ENCODE peak calls at places on chromosomes 3 and 15, in ten cellular contexts. One of them, this sample, is unnamed.

GRCh38 chr3:156633335-156633734 is 41.1 kb upstream of the TIPARP start:
- ATAC-seq in natural killer cell: no peak
- ATAC-seq in activated naive CD4-positive, alpha-beta T cell treated with anti-CD3 and anti-CD28 coated beads, Interleukin-2, amount 50 U/mL, for 72 hours: no peak
- ATAC-seq in pancreas: peak; percentile 93
- ATAC-seq in left colon: no peak
- ATAC-seq in A549: no peak
- ATAC-seq in stimulated activated naive CD8-positive, alpha-beta T cell treated with anti-CD3 and anti-CD28 coated beads, Interleukin-15, amount 100 ng/mL, for 72 hours: no peak
- ATAC-seq in foreskin keratinocyte: no peak
- ATAC-seq in WTC11: no peak
- ATAC-seq in activated CD8-positive, alpha-beta memory T cell treated with anti-CD3 and anti-CD28 coated beads, Interleukin-2, amount 10 ng/mL, durations not matched to agents 7 days and 5 days: no peak
- ATAC-seq in this sample: no peak

GRCh38 chr3:150407051-150407817 is 864 bp upstream of the TSC22D2 start:
- ATAC-seq in natural killer cell: no peak
- ATAC-seq in activated naive CD4-positive, alpha-beta T cell treated with anti-CD3 and anti-CD28 coated beads, Interleukin-2, amount 50 U/mL, for 72 hours: no peak
- ATAC-seq in pancreas: no peak
- ATAC-seq in left colon: no peak
- ATAC-seq in A549: no peak
- ATAC-seq in stimulated activated naive CD8-positive, alpha-beta T cell treated with anti-CD3 and anti-CD28 coated beads, Interleukin-15, amount 100 ng/mL, for 72 hours: no peak
- ATAC-seq in foreskin keratinocyte: no peak
- ATAC-seq in WTC11: no peak
- ATAC-seq in activated CD8-positive, alpha-beta memory T cell treated with anti-CD3 and anti-CD28 coated beads, Interleukin-2, amount 10 ng/mL, durations not matched to agents 7 days and 5 days: no peak
- ATAC-seq in this sample: no peak

GRCh38 chr3:152384412-152384811 is 115.7 kb downstream of the MBNL1 start:
- ATAC-seq in natural killer cell: peak; percentile 56
- ATAC-seq in activated naive CD4-positive, alpha-beta T cell treated with anti-CD3 and anti-CD28 coated beads, Interleukin-2, amount 50 U/mL, for 72 hours: peak; percentile 77
- ATAC-seq in pancreas: no peak
- ATAC-seq in left colon: no peak
- ATAC-seq in A549: no peak
- ATAC-seq in stimulated activated naive CD8-positive, alpha-beta T cell treated with anti-CD3 and anti-CD28 coated beads, Interleukin-15, amount 100 ng/mL, for 72 hours: peak; percentile 81
- ATAC-seq in foreskin keratinocyte: no peak
- ATAC-seq in WTC11: no peak
- ATAC-seq in activated CD8-positive, alpha-beta memory T cell treated with anti-CD3 and anti-CD28 coated beads, Interleukin-2, amount 10 ng/mL, durations not matched to agents 7 days and 5 days: peak; percentile 73
- ATAC-seq in this sample: no peak

GRCh38 chr15:81155375-81156218 is 21.5 kb downstream of the CFAP161 start:
- ATAC-seq in natural killer cell: no peak
- ATAC-seq in activated naive CD4-positive, alpha-beta T cell treated with anti-CD3 and anti-CD28 coated beads, Interleukin-2, amount 50 U/mL, for 72 hours: peak; percentile 40
- ATAC-seq in pancreas: peak; percentile 83
- ATAC-seq in left colon: peak; percentile 50
- ATAC-seq in A549: peak; percentile 65
- ATAC-seq in stimulated activated naive CD8-positive, alpha-beta T cell treated with anti-CD3 and anti-CD28 coated beads, Interleukin-15, amount 100 ng/mL, for 72 hours: peak; percentile 58
- ATAC-seq in foreskin keratinocyte: peak; percentile 56
- ATAC-seq in WTC11: peak; percentile 60
- ATAC-seq in activated CD8-positive, alpha-beta memory T cell treated with anti-CD3 and anti-CD28 coated beads, Interleukin-2, amount 10 ng/mL, durations not matched to agents 7 days and 5 days: peak; percentile 55
- ATAC-seq in this sample: peak; percentile 55

GRCh38 chr3:119981386-119981785 is 112.9 kb downstream of the GSK3B start:
- ATAC-seq in natural killer cell: no peak
- ATAC-seq in activated naive CD4-positive, alpha-beta T cell treated with anti-CD3 and anti-CD28 coated beads, Interleukin-2, amount 50 U/mL, for 72 hours: no peak
- ATAC-seq in pancreas: no peak
- ATAC-seq in left colon: no peak
- ATAC-seq in A549: no peak
- ATAC-seq in stimulated activated naive CD8-positive, alpha-beta T cell treated with anti-CD3 and anti-CD28 coated beads, Interleukin-15, amount 100 ng/mL, for 72 hours: no peak
- ATAC-seq in foreskin keratinocyte: no peak
- ATAC-seq in WTC11: no peak
- ATAC-seq in activated CD8-positive, alpha-beta memory T cell treated with anti-CD3 and anti-CD28 coated beads, Interleukin-2, amount 10 ng/mL, durations not matched to agents 7 days and 5 days: no peak
- ATAC-seq in this sample: no peak

GRCh38 chr15:92821491-92822116 is 78.5 kb upstream of the CHD2 start:
- ATAC-seq in natural killer cell: no peak
- ATAC-seq in activated naive CD4-positive, alpha-beta T cell treated with anti-CD3 and anti-CD28 coated beads, Interleukin-2, amount 50 U/mL, for 72 hours: peak; percentile 76
- ATAC-seq in pancreas: peak; percentile 15
- ATAC-seq in left colon: peak; percentile 7
- ATAC-seq in A549: no peak
- ATAC-seq in stimulated activated naive CD8-positive, alpha-beta T cell treated with anti-CD3 and anti-CD28 coated beads, Interleukin-15, amount 100 ng/mL, for 72 hours: peak; percentile 73
- ATAC-seq in foreskin keratinocyte: peak; percentile 70
- ATAC-seq in WTC11: no peak
- ATAC-seq in activated CD8-positive, alpha-beta memory T cell treated with anti-CD3 and anti-CD28 coated beads, Interleukin-2, amount 10 ng/mL, durations not matched to agents 7 days and 5 days: peak; percentile 18
- ATAC-seq in this sample: peak; percentile 18

GRCh38 chr3:141257971-141258370 is 26.3 kb downstream of the PXYLP1 start:
- ATAC-seq in natural killer cell: no peak
- ATAC-seq in activated naive CD4-positive, alpha-beta T cell treated with anti-CD3 and anti-CD28 coated beads, Interleukin-2, amount 50 U/mL, for 72 hours: no peak
- ATAC-seq in pancreas: no peak
- ATAC-seq in left colon: no peak
- ATAC-seq in A549: no peak
- ATAC-seq in stimulated activated naive CD8-positive, alpha-beta T cell treated with anti-CD3 and anti-CD28 coated beads, Interleukin-15, amount 100 ng/mL, for 72 hours: peak; percentile 30
- ATAC-seq in foreskin keratinocyte: no peak
- ATAC-seq in WTC11: no peak
- ATAC-seq in activated CD8-positive, alpha-beta memory T cell treated with anti-CD3 and anti-CD28 coated beads, Interleukin-2, amount 10 ng/mL, durations not matched to agents 7 days and 5 days: no peak
- ATAC-seq in this sample: peak; percentile 67

GRCh38 chr3:138494607-138494929 is 60.2 kb downstream of the ESYT3 start:
- ATAC-seq in natural killer cell: no peak
- ATAC-seq in activated naive CD4-positive, alpha-beta T cell treated with anti-CD3 and anti-CD28 coated beads, Interleukin-2, amount 50 U/mL, for 72 hours: no peak
- ATAC-seq in pancreas: no peak
- ATAC-seq in left colon: no peak
- ATAC-seq in A549: no peak
- ATAC-seq in stimulated activated naive CD8-positive, alpha-beta T cell treated with anti-CD3 and anti-CD28 coated beads, Interleukin-15, amount 100 ng/mL, for 72 hours: no peak
- ATAC-seq in foreskin keratinocyte: no peak
- ATAC-seq in WTC11: no peak
- ATAC-seq in activated CD8-positive, alpha-beta memory T cell treated with anti-CD3 and anti-CD28 coated beads, Interleukin-2, amount 10 ng/mL, durations not matched to agents 7 days and 5 days: no peak
- ATAC-seq in this sample: no peak

GRCh38 chr15:71802770-71803169 is 7.6 kb upstream of the NR2E3 start:
- ATAC-seq in natural killer cell: peak; percentile 50
- ATAC-seq in activated naive CD4-positive, alpha-beta T cell treated with anti-CD3 and anti-CD28 coated beads, Interleukin-2, amount 50 U/mL, for 72 hours: peak; percentile 71
- ATAC-seq in pancreas: peak; percentile 62
- ATAC-seq in left colon: no peak
- ATAC-seq in A549: no peak
- ATAC-seq in stimulated activated naive CD8-positive, alpha-beta T cell treated with anti-CD3 and anti-CD28 coated beads, Interleukin-15, amount 100 ng/mL, for 72 hours: peak; percentile 71
- ATAC-seq in foreskin keratinocyte: no peak
- ATAC-seq in WTC11: peak; percentile 54
- ATAC-seq in activated CD8-positive, alpha-beta memory T cell treated with anti-CD3 and anti-CD28 coated beads, Interleukin-2, amount 10 ng/mL, durations not matched to agents 7 days and 5 days: peak; percentile 61
- ATAC-seq in this sample: no peak

GRCh38 chr3:11211531-11212300 is 57.4 kb downstream of the HRH1 start:
- ATAC-seq in natural killer cell: no peak
- ATAC-seq in activated naive CD4-positive, alpha-beta T cell treated with anti-CD3 and anti-CD28 coated beads, Interleukin-2, amount 50 U/mL, for 72 hours: no peak
- ATAC-seq in pancreas: no peak
- ATAC-seq in left colon: no peak
- ATAC-seq in A549: peak; percentile 74
- ATAC-seq in stimulated activated naive CD8-positive, alpha-beta T cell treated with anti-CD3 and anti-CD28 coated beads, Interleukin-15, amount 100 ng/mL, for 72 hours: no peak
- ATAC-seq in foreskin keratinocyte: no peak
- ATAC-seq in WTC11: peak; percentile 51
- ATAC-seq in activated CD8-positive, alpha-beta memory T cell treated with anti-CD3 and anti-CD28 coated beads, Interleukin-2, amount 10 ng/mL, durations not matched to agents 7 days and 5 days: no peak
- ATAC-seq in this sample: no peak

GRCh38 chr3:30098206-30098605 is 508.2 kb upstream of the TGFBR2 start:
- ATAC-seq in natural killer cell: no peak
- ATAC-seq in activated naive CD4-positive, alpha-beta T cell treated with anti-CD3 and anti-CD28 coated beads, Interleukin-2, amount 50 U/mL, for 72 hours: no peak
- ATAC-seq in pancreas: no peak
- ATAC-seq in left colon: no peak
- ATAC-seq in A549: no peak
- ATAC-seq in stimulated activated naive CD8-positive, alpha-beta T cell treated with anti-CD3 and anti-CD28 coated beads, Interleukin-15, amount 100 ng/mL, for 72 hours: no peak
- ATAC-seq in foreskin keratinocyte: peak; percentile 61
- ATAC-seq in WTC11: no peak
- ATAC-seq in activated CD8-positive, alpha-beta memory T cell treated with anti-CD3 and anti-CD28 coated beads, Interleukin-2, amount 10 ng/mL, durations not matched to agents 7 days and 5 days: no peak
- ATAC-seq in this sample: no peak

GRCh38 chr3:51710631-51711351 is 3.9 kb downstream of the GRM2 start:
- ATAC-seq in natural killer cell: no peak
- ATAC-seq in activated naive CD4-positive, alpha-beta T cell treated with anti-CD3 and anti-CD28 coated beads, Interleukin-2, amount 50 U/mL, for 72 hours: peak; percentile 46
- ATAC-seq in pancreas: no peak
- ATAC-seq in left colon: no peak
- ATAC-seq in A549: peak; percentile 43
- ATAC-seq in stimulated activated naive CD8-positive, alpha-beta T cell treated with anti-CD3 and anti-CD28 coated beads, Interleukin-15, amount 100 ng/mL, for 72 hours: peak; percentile 34
- ATAC-seq in foreskin keratinocyte: no peak
- ATAC-seq in WTC11: peak; percentile 60
- ATAC-seq in activated CD8-positive, alpha-beta memory T cell treated with anti-CD3 and anti-CD28 coated beads, Interleukin-2, amount 10 ng/mL, durations not matched to agents 7 days and 5 days: no peak
- ATAC-seq in this sample: no peak

GRCh38 chr3:16885588-16885903 is 791 bp downstream of the PLCL2 start:
- ATAC-seq in natural killer cell: peak; percentile 20
- ATAC-seq in activated naive CD4-positive, alpha-beta T cell treated with anti-CD3 and anti-CD28 coated beads, Interleukin-2, amount 50 U/mL, for 72 hours: peak; percentile 58
- ATAC-seq in pancreas: peak; percentile 69
- ATAC-seq in left colon: peak; percentile 58
- ATAC-seq in A549: no peak
- ATAC-seq in stimulated activated naive CD8-positive, alpha-beta T cell treated with anti-CD3 and anti-CD28 coated beads, Interleukin-15, amount 100 ng/mL, for 72 hours: peak; percentile 65
- ATAC-seq in foreskin keratinocyte: no peak
- ATAC-seq in WTC11: no peak
- ATAC-seq in activated CD8-positive, alpha-beta memory T cell treated with anti-CD3 and anti-CD28 coated beads, Interleukin-2, amount 10 ng/mL, durations not matched to agents 7 days and 5 days: peak; percentile 47
- ATAC-seq in this sample: peak; percentile 56

GRCh38 chr3:157442729-157443128 is 6.1 kb downstream of the PTX3 start:
- ATAC-seq in natural killer cell: no peak
- ATAC-seq in activated naive CD4-positive, alpha-beta T cell treated with anti-CD3 and anti-CD28 coated beads, Interleukin-2, amount 50 U/mL, for 72 hours: no peak
- ATAC-seq in pancreas: no peak
- ATAC-seq in left colon: no peak
- ATAC-seq in A549: no peak
- ATAC-seq in stimulated activated naive CD8-positive, alpha-beta T cell treated with anti-CD3 and anti-CD28 coated beads, Interleukin-15, amount 100 ng/mL, for 72 hours: no peak
- ATAC-seq in foreskin keratinocyte: no peak
- ATAC-seq in WTC11: no peak
- ATAC-seq in activated CD8-positive, alpha-beta memory T cell treated with anti-CD3 and anti-CD28 coated beads, Interleukin-2, amount 10 ng/mL, durations not matched to agents 7 days and 5 days: no peak
- ATAC-seq in this sample: no peak

GRCh38 chr3:71069797-71070196 is 513.7 kb downstream of the FOXP1 start:
- ATAC-seq in natural killer cell: peak; percentile 28
- ATAC-seq in activated naive CD4-positive, alpha-beta T cell treated with anti-CD3 and anti-CD28 coated beads, Interleukin-2, amount 50 U/mL, for 72 hours: peak; percentile 18
- ATAC-seq in pancreas: peak; percentile 36
- ATAC-seq in left colon: peak; percentile 54
- ATAC-seq in A549: peak; percentile 52
- ATAC-seq in stimulated activated naive CD8-positive, alpha-beta T cell treated with anti-CD3 and anti-CD28 coated beads, Interleukin-15, amount 100 ng/mL, for 72 hours: peak; percentile 59
- ATAC-seq in foreskin keratinocyte: peak; percentile 91
- ATAC-seq in WTC11: peak; percentile 65
- ATAC-seq in activated CD8-positive, alpha-beta memory T cell treated with anti-CD3 and anti-CD28 coated beads, Interleukin-2, amount 10 ng/mL, durations not matched to agents 7 days and 5 days: peak; percentile 37
- ATAC-seq in this sample: peak; percentile 66

GRCh38 chr15:75195766-75196241 is 5.9 kb upstream of the C15orf39 start:
- ATAC-seq in natural killer cell: no peak
- ATAC-seq in activated naive CD4-positive, alpha-beta T cell treated with anti-CD3 and anti-CD28 coated beads, Interleukin-2, amount 50 U/mL, for 72 hours: no peak
- ATAC-seq in pancreas: peak; percentile 60
- ATAC-seq in left colon: peak; percentile 20
- ATAC-seq in A549: no peak
- ATAC-seq in stimulated activated naive CD8-positive, alpha-beta T cell treated with anti-CD3 and anti-CD28 coated beads, Interleukin-15, amount 100 ng/mL, for 72 hours: no peak
- ATAC-seq in foreskin keratinocyte: no peak
- ATAC-seq in WTC11: peak; percentile 38
- ATAC-seq in activated CD8-positive, alpha-beta memory T cell treated with anti-CD3 and anti-CD28 coated beads, Interleukin-2, amount 10 ng/mL, durations not matched to agents 7 days and 5 days: no peak
- ATAC-seq in this sample: no peak

GRCh38 chr15:83930813-83931212 is 276.9 kb downstream of the ADAMTSL3 start:
- ATAC-seq in natural killer cell: no peak
- ATAC-seq in activated naive CD4-positive, alpha-beta T cell treated with anti-CD3 and anti-CD28 coated beads, Interleukin-2, amount 50 U/mL, for 72 hours: no peak
- ATAC-seq in pancreas: peak; percentile 96
- ATAC-seq in left colon: no peak
- ATAC-seq in A549: no peak
- ATAC-seq in stimulated activated naive CD8-positive, alpha-beta T cell treated with anti-CD3 and anti-CD28 coated beads, Interleukin-15, amount 100 ng/mL, for 72 hours: no peak
- ATAC-seq in foreskin keratinocyte: no peak
- ATAC-seq in WTC11: no peak
- ATAC-seq in activated CD8-positive, alpha-beta memory T cell treated with anti-CD3 and anti-CD28 coated beads, Interleukin-2, amount 10 ng/mL, durations not matched to agents 7 days and 5 days: no peak
- ATAC-seq in this sample: no peak

GRCh38 chr3:79027593-79027992 is 740.2 kb downstream of the ROBO1 start:
- ATAC-seq in natural killer cell: no peak
- ATAC-seq in activated naive CD4-positive, alpha-beta T cell treated with anti-CD3 and anti-CD28 coated beads, Interleukin-2, amount 50 U/mL, for 72 hours: no peak
- ATAC-seq in pancreas: no peak
- ATAC-seq in left colon: no peak
- ATAC-seq in A549: no peak
- ATAC-seq in stimulated activated naive CD8-positive, alpha-beta T cell treated with anti-CD3 and anti-CD28 coated beads, Interleukin-15, amount 100 ng/mL, for 72 hours: no peak
- ATAC-seq in foreskin keratinocyte: no peak
- ATAC-seq in WTC11: no peak
- ATAC-seq in activated CD8-positive, alpha-beta memory T cell treated with anti-CD3 and anti-CD28 coated beads, Interleukin-2, amount 10 ng/mL, durations not matched to agents 7 days and 5 days: no peak
- ATAC-seq in this sample: no peak

GRCh38 chr15:92035961-92036360 is 182.5 kb downstream of the SLCO3A1 start:
- ATAC-seq in natural killer cell: no peak
- ATAC-seq in activated naive CD4-positive, alpha-beta T cell treated with anti-CD3 and anti-CD28 coated beads, Interleukin-2, amount 50 U/mL, for 72 hours: no peak
- ATAC-seq in pancreas: no peak
- ATAC-seq in left colon: no peak
- ATAC-seq in A549: no peak
- ATAC-seq in stimulated activated naive CD8-positive, alpha-beta T cell treated with anti-CD3 and anti-CD28 coated beads, Interleukin-15, amount 100 ng/mL, for 72 hours: no peak
- ATAC-seq in foreskin keratinocyte: no peak
- ATAC-seq in WTC11: no peak
- ATAC-seq in activated CD8-positive, alpha-beta memory T cell treated with anti-CD3 and anti-CD28 coated beads, Interleukin-2, amount 10 ng/mL, durations not matched to agents 7 days and 5 days: no peak
- ATAC-seq in this sample: no peak

GRCh38 chr15:94154255-94154654 is 77.1 kb upstream of the MCTP2 start:
- ATAC-seq in natural killer cell: no peak
- ATAC-seq in activated naive CD4-positive, alpha-beta T cell treated with anti-CD3 and anti-CD28 coated beads, Interleukin-2, amount 50 U/mL, for 72 hours: no peak
- ATAC-seq in pancreas: no peak
- ATAC-seq in left colon: no peak
- ATAC-seq in A549: no peak
- ATAC-seq in stimulated activated naive CD8-positive, alpha-beta T cell treated with anti-CD3 and anti-CD28 coated beads, Interleukin-15, amount 100 ng/mL, for 72 hours: no peak
- ATAC-seq in foreskin keratinocyte: no peak
- ATAC-seq in WTC11: no peak
- ATAC-seq in activated CD8-positive, alpha-beta memory T cell treated with anti-CD3 and anti-CD28 coated beads, Interleukin-2, amount 10 ng/mL, durations not matched to agents 7 days and 5 days: no peak
- ATAC-seq in this sample: no peak

GRCh38 chr15:60212536-60212935 is 185.2 kb downstream of the ANXA2 start:
- ATAC-seq in natural killer cell: no peak
- ATAC-seq in activated naive CD4-positive, alpha-beta T cell treated with anti-CD3 and anti-CD28 coated beads, Interleukin-2, amount 50 U/mL, for 72 hours: no peak
- ATAC-seq in pancreas: no peak
- ATAC-seq in left colon: no peak
- ATAC-seq in A549: peak; percentile 33
- ATAC-seq in stimulated activated naive CD8-positive, alpha-beta T cell treated with anti-CD3 and anti-CD28 coated beads, Interleukin-15, amount 100 ng/mL, for 72 hours: no peak
- ATAC-seq in foreskin keratinocyte: peak; percentile 46
- ATAC-seq in WTC11: peak; percentile 80
- ATAC-seq in activated CD8-positive, alpha-beta memory T cell treated with anti-CD3 and anti-CD28 coated beads, Interleukin-2, amount 10 ng/mL, durations not matched to agents 7 days and 5 days: no peak
- ATAC-seq in this sample: no peak

GRCh38 chr15:83275412-83275811 is 9.1 kb downstream of the BNC1 start:
- ATAC-seq in natural killer cell: no peak
- ATAC-seq in activated naive CD4-positive, alpha-beta T cell treated with anti-CD3 and anti-CD28 coated beads, Interleukin-2, amount 50 U/mL, for 72 hours: no peak
- ATAC-seq in pancreas: no peak
- ATAC-seq in left colon: no peak
- ATAC-seq in A549: peak; percentile 53
- ATAC-seq in stimulated activated naive CD8-positive, alpha-beta T cell treated with anti-CD3 and anti-CD28 coated beads, Interleukin-15, amount 100 ng/mL, for 72 hours: no peak
- ATAC-seq in foreskin keratinocyte: peak; percentile 49
- ATAC-seq in WTC11: no peak
- ATAC-seq in activated CD8-positive, alpha-beta memory T cell treated with anti-CD3 and anti-CD28 coated beads, Interleukin-2, amount 10 ng/mL, durations not matched to agents 7 days and 5 days: no peak
- ATAC-seq in this sample: no peak

GRCh38 chr3:150252462-150252861 is 155.6 kb upstream of the TSC22D2 start:
- ATAC-seq in natural killer cell: no peak
- ATAC-seq in activated naive CD4-positive, alpha-beta T cell treated with anti-CD3 and anti-CD28 coated beads, Interleukin-2, amount 50 U/mL, for 72 hours: no peak
- ATAC-seq in pancreas: peak; percentile 60
- ATAC-seq in left colon: no peak
- ATAC-seq in A549: no peak
- ATAC-seq in stimulated activated naive CD8-positive, alpha-beta T cell treated with anti-CD3 and anti-CD28 coated beads, Interleukin-15, amount 100 ng/mL, for 72 hours: no peak
- ATAC-seq in foreskin keratinocyte: no peak
- ATAC-seq in WTC11: no peak
- ATAC-seq in activated CD8-positive, alpha-beta memory T cell treated with anti-CD3 and anti-CD28 coated beads, Interleukin-2, amount 10 ng/mL, durations not matched to agents 7 days and 5 days: no peak
- ATAC-seq in this sample: no peak

GRCh38 chr3:51789437-51789836 is 10.4 kb upstream of the IQCF6 start:
- ATAC-seq in natural killer cell: no peak
- ATAC-seq in activated naive CD4-positive, alpha-beta T cell treated with anti-CD3 and anti-CD28 coated beads, Interleukin-2, amount 50 U/mL, for 72 hours: no peak
- ATAC-seq in pancreas: no peak
- ATAC-seq in left colon: no peak
- ATAC-seq in A549: no peak
- ATAC-seq in stimulated activated naive CD8-positive, alpha-beta T cell treated with anti-CD3 and anti-CD28 coated beads, Interleukin-15, amount 100 ng/mL, for 72 hours: no peak
- ATAC-seq in foreskin keratinocyte: no peak
- ATAC-seq in WTC11: no peak
- ATAC-seq in activated CD8-positive, alpha-beta memory T cell treated with anti-CD3 and anti-CD28 coated beads, Interleukin-2, amount 10 ng/mL, durations not matched to agents 7 days and 5 days: peak; percentile 63
- ATAC-seq in this sample: no peak

GRCh38 chr3:98733055-98733777 is 29.9 kb upstream of the ST3GAL6 start:
- ATAC-seq in natural killer cell: peak; percentile 18
- ATAC-seq in activated naive CD4-positive, alpha-beta T cell treated with anti-CD3 and anti-CD28 coated beads, Interleukin-2, amount 50 U/mL, for 72 hours: peak; percentile 60
- ATAC-seq in pancreas: peak; percentile 75
- ATAC-seq in left colon: peak; percentile 46
- ATAC-seq in A549: peak; percentile 69
- ATAC-seq in stimulated activated naive CD8-positive, alpha-beta T cell treated with anti-CD3 and anti-CD28 coated beads, Interleukin-15, amount 100 ng/mL, for 72 hours: peak; percentile 49
- ATAC-seq in foreskin keratinocyte: peak; percentile 22
- ATAC-seq in WTC11: peak; percentile 49
- ATAC-seq in activated CD8-positive, alpha-beta memory T cell treated with anti-CD3 and anti-CD28 coated beads, Interleukin-2, amount 10 ng/mL, durations not matched to agents 7 days and 5 days: peak; percentile 74
- ATAC-seq in this sample: peak; percentile 34

GRCh38 chr15:93982226-93982641 is 249.1 kb upstream of the MCTP2 start:
- ATAC-seq in natural killer cell: no peak
- ATAC-seq in activated naive CD4-positive, alpha-beta T cell treated with anti-CD3 and anti-CD28 coated beads, Interleukin-2, amount 50 U/mL, for 72 hours: no peak
- ATAC-seq in pancreas: no peak
- ATAC-seq in left colon: no peak
- ATAC-seq in A549: no peak
- ATAC-seq in stimulated activated naive CD8-positive, alpha-beta T cell treated with anti-CD3 and anti-CD28 coated beads, Interleukin-15, amount 100 ng/mL, for 72 hours: no peak
- ATAC-seq in foreskin keratinocyte: no peak
- ATAC-seq in WTC11: no peak
- ATAC-seq in activated CD8-positive, alpha-beta memory T cell treated with anti-CD3 and anti-CD28 coated beads, Interleukin-2, amount 10 ng/mL, durations not matched to agents 7 days and 5 days: no peak
- ATAC-seq in this sample: no peak

GRCh38 chr3:135018171-135018923 is 223.3 kb downstream of the EPHB1 start:
- ATAC-seq in natural killer cell: no peak
- ATAC-seq in activated naive CD4-positive, alpha-beta T cell treated with anti-CD3 and anti-CD28 coated beads, Interleukin-2, amount 50 U/mL, for 72 hours: no peak
- ATAC-seq in pancreas: no peak
- ATAC-seq in left colon: no peak
- ATAC-seq in A549: no peak
- ATAC-seq in stimulated activated naive CD8-positive, alpha-beta T cell treated with anti-CD3 and anti-CD28 coated beads, Interleukin-15, amount 100 ng/mL, for 72 hours: no peak
- ATAC-seq in foreskin keratinocyte: no peak
- ATAC-seq in WTC11: no peak
- ATAC-seq in activated CD8-positive, alpha-beta memory T cell treated with anti-CD3 and anti-CD28 coated beads, Interleukin-2, amount 10 ng/mL, durations not matched to agents 7 days and 5 days: no peak
- ATAC-seq in this sample: peak; percentile 49

GRCh38 chr3:16173696-16174355 is 654 bp upstream of the GALNT15 start:
- ATAC-seq in natural killer cell: no peak
- ATAC-seq in activated naive CD4-positive, alpha-beta T cell treated with anti-CD3 and anti-CD28 coated beads, Interleukin-2, amount 50 U/mL, for 72 hours: no peak
- ATAC-seq in pancreas: no peak
- ATAC-seq in left colon: no peak
- ATAC-seq in A549: no peak
- ATAC-seq in stimulated activated naive CD8-positive, alpha-beta T cell treated with anti-CD3 and anti-CD28 coated beads, Interleukin-15, amount 100 ng/mL, for 72 hours: no peak
- ATAC-seq in foreskin keratinocyte: no peak
- ATAC-seq in WTC11: no peak
- ATAC-seq in activated CD8-positive, alpha-beta memory T cell treated with anti-CD3 and anti-CD28 coated beads, Interleukin-2, amount 10 ng/mL, durations not matched to agents 7 days and 5 days: no peak
- ATAC-seq in this sample: peak; percentile 14

This sample was measured in stimulated activated memory B cell treated with anti-CD40 and anti-IgM and Interleukin-4, amounts not matched to agents 10 μg/mL and 1 μg/mL and 100 μg/mL, for 72 hours.